ENCODE peak calls at places on chromosome 21, in four cellular contexts. T is K562, F is A549, M is HepG2. E is an unnamed sample.

GRCh38 chr21:35559881-35560280 is 500.4 kb downstream of the SETD4 start:
- DNase-seq in T (no peak), F (no peak), M (no peak), E (no peak)

GRCh38 chr21:45011911-45012660 is 62.3 kb upstream of the ADARB1 start:
- DNase-seq in T (no peak), F (peak; percentile 50), M (peak; percentile 95), E (peak; percentile 84)

GRCh38 chr21:43966946-43967512 is 45.1 kb upstream of the TRAPPC10 start:
- DNase-seq in T (no peak), F (no peak), M (no peak), E (no peak)

GRCh38 chr21:39088831-39089380 is 94.3 kb downstream of the PSMG1 start:
- DNase-seq in T (peak; percentile 41), F (no peak), M (peak; percentile 50), E (no peak)

GRCh38 chr21:34844924-34845238 is 176.1 kb downstream of the CLIC6 start:
- DNase-seq in T (no peak), F (no peak), M (no peak), E (no peak)

GRCh38 chr21:44990921-44991320 is 51.1 kb downstream of the SLX9 start:
- DNase-seq in T (no peak), F (no peak), M (no peak), E (no peak)

GRCh38 chr21:24594082-24594481 is 1013.2 kb downstream of the MRPL39 start:
- DNase-seq in T (no peak), F (no peak), M (no peak), E (no peak)

GRCh38 chr21:37916795-37917142 is 512 bp upstream of the KCNJ6 start:
- DNase-seq in T (peak; percentile 78), F (peak; percentile 17), M (peak; percentile 3), E (peak; percentile 89)

GRCh38 chr21:45011426-45011825 is 63.0 kb upstream of the ADARB1 start:
- DNase-seq in T (no peak), F (no peak), M (no peak), E (no peak)

GRCh38 chr21:39660596-39660995 is 47.9 kb downstream of the B3GALT5 start:
- DNase-seq in T (no peak), F (peak; percentile 43), M (no peak), E (no peak)

GRCh38 chr21:39612233-39613028 is at the start of gene B3GALT5:
- DNase-seq in T (no peak), F (no peak), M (no peak), E (peak; percentile 80)

GRCh38 chr21:34355570-34355969 is 8.2 kb upstream of the KCNE2 start:
- DNase-seq in T (no peak), F (no peak), M (no peak), E (no peak)

GRCh38 chr21:45819478-45820170 is 161.9 kb upstream of the COL6A1 start:
- DNase-seq in T (no peak), F (no peak), M (no peak), E (no peak)

GRCh38 chr21:29888437-29888836 is 51.4 kb downstream of the GRIK1 start:
- DNase-seq in T (no peak), F (no peak), M (no peak), E (no peak)

GRCh38 chr21:29892379-29892778 is 47.4 kb downstream of the GRIK1 start:
- DNase-seq in T (no peak), F (no peak), M (no peak), E (no peak)

GRCh38 chr21:29896884-29897283 is 42.9 kb downstream of the GRIK1 start:
- DNase-seq in T (no peak), F (no peak), M (no peak), E (no peak)

DNA sequence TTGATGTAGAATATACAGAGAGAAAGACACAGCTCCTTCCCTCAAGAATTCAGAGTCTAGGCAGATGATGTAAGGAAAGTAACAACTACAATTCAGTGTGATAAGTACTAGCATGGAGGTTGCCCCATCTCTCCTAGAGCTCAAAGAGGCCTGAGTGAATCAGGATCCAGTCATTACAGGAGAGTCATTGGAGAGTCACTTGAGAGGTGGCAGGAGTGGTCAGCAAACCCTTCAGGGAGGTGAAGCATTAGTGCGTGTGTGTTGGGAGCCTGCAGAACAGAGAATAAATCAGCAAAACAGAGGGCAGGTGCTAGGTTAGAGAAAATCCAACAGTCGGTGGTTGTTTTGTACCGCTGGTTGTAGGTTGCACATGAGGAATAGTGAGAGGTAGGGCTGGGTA is 46.1 kb downstream of the GRIK1 start:
- DNase-seq in T (no peak), F (no peak), M (no peak), E (no peak)
- TF ChIP-seq RNF2 in T (no peak), F (no peak), M (no peak), E (no peak)

GRCh38 chr21:33266784-33267135 is 593 bp downstream of the IL10RB start:
- DNase-seq in T (peak; percentile 42), F (no peak), M (no peak), E (no peak)

GRCh38 chr21:33264561-33264960 is 1.6 kb upstream of the IL10RB start:
- DNase-seq in T (no peak), F (no peak), M (no peak), E (no peak)

GRCh38 chr21:33267250-33267649 is 1.1 kb downstream of the IL10RB start:
- DNase-seq in T (no peak), F (no peak), M (no peak), E (no peak)

GRCh38 chr21:33266050-33266783 is at the start of gene IL10RB:
- DNase-seq in T (peak; percentile 97), F (peak; percentile 64), M (peak; percentile 29), E (peak; percentile 19)

GRCh38 chr21:33265664-33266049 is 510 bp upstream of the IL10RB start:
- DNase-seq in T (peak; percentile 30), F (no peak), M (no peak), E (no peak)
- TF ChIP-seq RAD21 in T (peak; percentile 1), F (no peak), M (no peak), E (no peak)

GRCh38 chr21:18340387-18340942 is 63.1 kb downstream of the TMPRSS15 start:
- DNase-seq in T (no peak), F (no peak), M (no peak), E (no peak)
- TF ChIP-seq RNF2 in T (no peak), F (no peak), M (no peak), E (no peak)

GRCh38 chr21:42231761-42232160 is 12.8 kb downstream of the ABCG1 start:
- DNase-seq in T (no peak), F (no peak), M (no peak), E (no peak)

GRCh38 chr21:42234026-42234425 is 15.1 kb downstream of the ABCG1 start:
- DNase-seq in T (no peak), F (no peak), M (no peak), E (no peak)

GRCh38 chr21:42233067-42233981 is 14.4 kb downstream of the ABCG1 start:
- DNase-seq in T (peak; percentile 45), F (no peak), M (peak; percentile 30), E (no peak)

GRCh38 chr21:42230636-42231035 is 11.7 kb downstream of the ABCG1 start:
- DNase-seq in T (no peak), F (no peak), M (no peak), E (no peak)

DNA sequence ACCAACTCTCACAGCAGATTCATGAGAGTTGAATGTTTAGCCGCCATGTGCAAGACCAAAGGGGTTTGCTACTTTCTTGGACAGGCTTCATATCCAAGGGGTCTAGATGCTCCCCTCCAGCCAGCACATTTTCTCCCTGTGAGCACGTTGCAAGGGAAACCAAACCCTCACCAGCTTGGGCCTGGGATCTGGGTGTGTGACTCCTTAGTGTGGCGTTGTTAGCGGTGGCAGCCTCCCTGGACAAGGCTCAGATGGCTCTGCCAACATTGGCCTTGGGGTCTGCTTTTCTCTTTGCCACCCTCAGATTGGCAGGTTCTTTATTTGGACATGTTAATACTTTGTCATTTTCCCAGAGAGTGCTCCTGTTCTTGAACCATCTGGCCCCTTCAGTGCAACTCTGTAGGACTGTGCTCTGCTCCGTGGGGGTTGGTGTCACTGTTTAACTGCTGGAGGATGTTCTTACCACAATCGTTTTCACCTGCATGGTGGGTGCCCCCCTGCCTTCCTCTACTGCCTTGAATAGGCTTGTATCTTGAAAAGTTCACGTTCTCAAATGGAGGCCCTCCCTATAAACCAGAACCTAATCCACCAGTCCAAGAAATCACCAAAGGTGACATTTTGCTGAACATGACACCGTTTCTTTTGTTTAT is 13.4 kb downstream of the ABCG1 start:
- DNase-seq in T (no peak), F (no peak), M (no peak), E (no peak)
- TF ChIP-seq RAD21 in T (no peak), F (no peak), M (no peak), E (no peak)